ENCODE peak calls at places on chromosomes 11 and 22, in seven cellular contexts. One of them, this sample, is unnamed.

GRCh38 chr11:65920035-65920802 is 993 bp downstream of the DRAP1 start:
- DNase-seq in HCT116: no peak
- DNase-seq in SK-N-SH: no peak
- DNase-seq in K562: no peak
- DNase-seq in GM12878: no peak
- DNase-seq in H1: no peak
- DNase-seq in HepG2: no peak
- DNase-seq in this sample: no peak

GRCh38 chr11:86089659-86090058 is 20.8 kb upstream of the PICALM start:
- DNase-seq in HCT116: no peak
- DNase-seq in SK-N-SH: peak
- DNase-seq in K562: no peak
- DNase-seq in GM12878: no peak
- DNase-seq in H1: no peak
- DNase-seq in HepG2: no peak
- DNase-seq in this sample: no peak

GRCh38 chr11:14969922-14970323 is 2.2 kb downstream of the CALCA start:
- DNase-seq in HCT116: peak
- DNase-seq in SK-N-SH: peak
- DNase-seq in K562: peak
- DNase-seq in GM12878: no peak
- DNase-seq in H1: peak
- DNase-seq in HepG2: peak
- DNase-seq in this sample: no peak

GRCh38 chr11:70699294-70700221 is 301.2 kb downstream of the CTTN start:
- DNase-seq in HCT116: no peak
- DNase-seq in SK-N-SH: peak
- DNase-seq in K562: peak
- DNase-seq in GM12878: no peak
- DNase-seq in H1: no peak
- DNase-seq in HepG2: peak
- DNase-seq in this sample: peak

GRCh38 chr11:121029153-121029552 is 5.3 kb downstream of the TBCEL start:
- DNase-seq in HCT116: no peak
- DNase-seq in SK-N-SH: no peak
- DNase-seq in K562: no peak
- DNase-seq in GM12878: no peak
- DNase-seq in H1: no peak
- DNase-seq in HepG2: no peak
- DNase-seq in this sample: no peak

GRCh38 chr11:60762851-60763691 is 6.4 kb downstream of the MS4A15 start:
- DNase-seq in HCT116: peak
- DNase-seq in SK-N-SH: no peak
- DNase-seq in K562: no peak
- DNase-seq in GM12878: peak
- DNase-seq in H1: no peak
- DNase-seq in HepG2: peak
- DNase-seq in this sample: peak

GRCh38 chr11:69122337-69122641 is 33.4 kb upstream of the SMIM38 start:
- DNase-seq in HCT116: no peak
- DNase-seq in SK-N-SH: no peak
- DNase-seq in K562: no peak
- DNase-seq in GM12878: no peak
- DNase-seq in H1: no peak
- DNase-seq in HepG2: no peak
- DNase-seq in this sample: no peak

GRCh38 chr11:63951779-63952536 is 13.2 kb downstream of the NAA40 start:
- DNase-seq in HCT116: no peak
- DNase-seq in SK-N-SH: no peak
- DNase-seq in K562: no peak
- DNase-seq in GM12878: peak
- DNase-seq in H1: no peak
- DNase-seq in HepG2: no peak
- DNase-seq in this sample: no peak

GRCh38 chr22:32799516-32799915 is 2.0 kb upstream of the TIMP3 start:
- DNase-seq in HCT116: no peak
- DNase-seq in SK-N-SH: no peak
- DNase-seq in K562: no peak
- DNase-seq in GM12878: no peak
- DNase-seq in H1: no peak
- DNase-seq in HepG2: no peak
- DNase-seq in this sample: no peak

GRCh38 chr11:106697058-106697457 is 321.2 kb downstream of the GUCY1A2 start:
- DNase-seq in HCT116: no peak
- DNase-seq in SK-N-SH: no peak
- DNase-seq in K562: no peak
- DNase-seq in GM12878: no peak
- DNase-seq in H1: no peak
- DNase-seq in HepG2: no peak
- DNase-seq in this sample: no peak

GRCh38 chr11:105202844-105203548 is 63.4 kb upstream of the CARD18 start:
- DNase-seq in HCT116: peak
- DNase-seq in SK-N-SH: no peak
- DNase-seq in K562: no peak
- DNase-seq in GM12878: no peak
- DNase-seq in H1: no peak
- DNase-seq in HepG2: peak
- DNase-seq in this sample: no peak

GRCh38 chr11:133215529-133216230 is 316.6 kb downstream of the OPCML start:
- DNase-seq in HCT116: no peak
- DNase-seq in SK-N-SH: no peak
- DNase-seq in K562: no peak
- DNase-seq in GM12878: no peak
- DNase-seq in H1: no peak
- DNase-seq in HepG2: no peak
- DNase-seq in this sample: peak

GRCh38 chr11:104609297-104609696 is 289.0 kb downstream of the CASP12 start:
- DNase-seq in HCT116: peak
- DNase-seq in SK-N-SH: peak
- DNase-seq in K562: no peak
- DNase-seq in GM12878: no peak
- DNase-seq in H1: peak
- DNase-seq in HepG2: peak
- DNase-seq in this sample: peak

GRCh38 chr11:24386551-24387404 is 110.1 kb upstream of the LUZP2 start:
- DNase-seq in HCT116: no peak
- DNase-seq in SK-N-SH: peak
- DNase-seq in K562: no peak
- DNase-seq in GM12878: no peak
- DNase-seq in H1: peak
- DNase-seq in HepG2: peak
- DNase-seq in this sample: peak

GRCh38 chr11:86916330-86916729 is 38.9 kb downstream of the FZD4 start:
- DNase-seq in HCT116: peak
- DNase-seq in SK-N-SH: no peak
- DNase-seq in K562: no peak
- DNase-seq in GM12878: no peak
- DNase-seq in H1: no peak
- DNase-seq in HepG2: no peak
- DNase-seq in this sample: no peak

GRCh38 chr11:8095831-8096522 is 15.0 kb downstream of the TUB start:
- DNase-seq in HCT116: no peak
- DNase-seq in SK-N-SH: no peak
- DNase-seq in K562: no peak
- DNase-seq in GM12878: no peak
- DNase-seq in H1: no peak
- DNase-seq in HepG2: no peak
- DNase-seq in this sample: no peak

GRCh38 chr11:132402056-132402684 is 1031.8 kb downstream of the NTM start:
- DNase-seq in HCT116: no peak
- DNase-seq in SK-N-SH: peak
- DNase-seq in K562: no peak
- DNase-seq in GM12878: peak
- DNase-seq in H1: peak
- DNase-seq in HepG2: no peak
- DNase-seq in this sample: no peak

GRCh38 chr22:17093081-17093480 is 8.3 kb downstream of the IL17RA start:
- DNase-seq in HCT116: no peak
- DNase-seq in SK-N-SH: no peak
- DNase-seq in K562: no peak
- DNase-seq in GM12878: no peak
- DNase-seq in H1: no peak
- DNase-seq in HepG2: no peak
- DNase-seq in this sample: no peak

GRCh38 chr22:29106839-29107238 is 34.0 kb downstream of the KREMEN1 start:
- DNase-seq in HCT116: no peak
- DNase-seq in SK-N-SH: no peak
- DNase-seq in K562: no peak
- DNase-seq in GM12878: no peak
- DNase-seq in H1: no peak
- DNase-seq in HepG2: no peak
- DNase-seq in this sample: no peak

GRCh38 chr11:20367313-20367948 is 3.9 kb downstream of the HTATIP2 start:
- DNase-seq in HCT116: peak
- DNase-seq in SK-N-SH: no peak
- DNase-seq in K562: peak
- DNase-seq in GM12878: no peak
- DNase-seq in H1: no peak
- DNase-seq in HepG2: peak
- DNase-seq in this sample: no peak

GRCh38 chr22:30036656-30037055 is 43.6 kb upstream of the HORMAD2 start:
- DNase-seq in HCT116: peak
- DNase-seq in SK-N-SH: no peak
- DNase-seq in K562: peak
- DNase-seq in GM12878: no peak
- DNase-seq in H1: no peak
- DNase-seq in HepG2: peak
- DNase-seq in this sample: no peak

GRCh38 chr22:23401111-23401909 is 178.8 kb downstream of the IGLL1 start:
- DNase-seq in HCT116: no peak
- DNase-seq in SK-N-SH: no peak
- DNase-seq in K562: no peak
- DNase-seq in GM12878: no peak
- DNase-seq in H1: no peak
- DNase-seq in HepG2: no peak
- DNase-seq in this sample: no peak
- TF ChIP-seq JUND in HCT116: no peak
- TF ChIP-seq JUND in SK-N-SH: peak
- TF ChIP-seq JUND in K562: no peak
- TF ChIP-seq JUND in GM12878: no peak
- TF ChIP-seq JUND in H1: no peak
- TF ChIP-seq JUND in HepG2: no peak
- TF ChIP-seq JUND in this sample: no peak

GRCh38 chr22:35620624-35621245 is 3.6 kb upstream of the MB start:
- DNase-seq in HCT116: no peak
- DNase-seq in SK-N-SH: peak
- DNase-seq in K562: no peak
- DNase-seq in GM12878: no peak
- DNase-seq in H1: no peak
- DNase-seq in HepG2: no peak
- DNase-seq in this sample: no peak
- TF ChIP-seq JUND in HCT116: no peak
- TF ChIP-seq JUND in SK-N-SH: no peak
- TF ChIP-seq JUND in K562: no peak
- TF ChIP-seq JUND in GM12878: no peak
- TF ChIP-seq JUND in H1: no peak
- TF ChIP-seq JUND in HepG2: no peak
- TF ChIP-seq JUND in this sample: no peak

GRCh38 chr11:112999518-112999917 is 38.3 kb downstream of the NCAM1 start:
- DNase-seq in HCT116: no peak
- DNase-seq in SK-N-SH: peak
- DNase-seq in K562: no peak
- DNase-seq in GM12878: no peak
- DNase-seq in H1: no peak
- DNase-seq in HepG2: no peak
- DNase-seq in this sample: no peak
- TF ChIP-seq JUND in HCT116: no peak
- TF ChIP-seq JUND in SK-N-SH: no peak
- TF ChIP-seq JUND in K562: no peak
- TF ChIP-seq JUND in GM12878: no peak
- TF ChIP-seq JUND in H1: no peak
- TF ChIP-seq JUND in HepG2: no peak
- TF ChIP-seq JUND in this sample: no peak

DNA sequence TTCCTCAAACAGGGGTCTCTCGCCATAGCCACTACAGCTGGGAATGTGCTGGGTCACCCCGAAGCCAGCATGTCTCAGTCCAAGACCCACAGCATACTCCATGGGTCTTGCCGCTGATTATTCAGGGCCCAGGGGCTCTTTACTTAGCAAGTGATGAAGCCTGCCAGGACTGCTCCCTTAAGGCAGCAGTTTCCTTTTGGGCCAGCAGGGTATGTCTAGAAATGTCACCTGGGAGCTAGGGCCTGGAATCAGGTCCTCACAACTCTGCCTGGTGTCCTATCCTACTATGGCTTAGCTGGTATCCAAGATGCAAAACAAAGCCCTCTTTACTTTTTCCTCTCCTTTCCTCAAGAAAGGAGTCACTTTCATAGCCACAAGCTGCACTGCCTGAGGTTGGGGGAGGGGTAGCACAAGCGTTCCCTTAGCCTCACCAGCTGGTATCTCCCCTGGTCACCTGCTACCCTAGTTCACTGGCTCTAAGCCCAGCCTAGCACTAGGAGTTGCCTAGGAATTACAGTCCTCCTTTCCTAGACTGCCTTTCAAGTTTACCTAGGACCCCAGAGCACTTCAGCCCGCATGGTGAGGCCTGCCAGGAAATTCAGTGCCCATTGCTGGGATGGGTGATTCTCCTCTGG is 22.6 kb upstream of the NCR3LG1 start:
- DNase-seq in HCT116: no peak
- DNase-seq in SK-N-SH: no peak
- DNase-seq in K562: no peak
- DNase-seq in GM12878: no peak
- DNase-seq in H1: no peak
- DNase-seq in HepG2: no peak
- DNase-seq in this sample: no peak
- TF ChIP-seq JUND in HCT116: no peak
- TF ChIP-seq JUND in SK-N-SH: no peak
- TF ChIP-seq JUND in K562: no peak
- TF ChIP-seq JUND in GM12878: no peak
- TF ChIP-seq JUND in H1: no peak
- TF ChIP-seq JUND in HepG2: no peak
- TF ChIP-seq JUND in this sample: no peak